ENCODE peak calls at places on chromosomes 12 and 14, in nine cellular contexts. W, H, R, A, O, Y, F, I and P are unnamed samples.

GRCh38 chr14:36505193-36505815 is 14.7 kb downstream of the NKX2-1 start:
- DNase-seq in W (no peak), H (no peak), R (no peak), A (peak; percentile 86), O (no peak), Y (no peak), F (no peak), I (peak; percentile 73), P (no peak)

GRCh38 chr12:78977463-78977862 is 112.9 kb downstream of the SYT1 start:
- DNase-seq in W (no peak), H (no peak), R (no peak), A (no peak), O (no peak), Y (no peak), F (no peak), I (no peak), P (no peak)

GRCh38 chr12:53695148-53696138 is 19.6 kb upstream of the ATP5MC2 start:
- DNase-seq in W (peak; percentile 46), H (no peak), R (peak; percentile 36), A (peak; percentile 69), O (peak; percentile 69), Y (peak; percentile 34), F (peak; percentile 45), I (no peak), P (no peak)

GRCh38 chr14:64363265-64363840 is 24.8 kb upstream of the MTHFD1 start:
- DNase-seq in W (no peak), H (no peak), R (no peak), A (no peak), O (peak; percentile 46), Y (no peak), F (no peak), I (no peak), P (no peak)

GRCh38 chr12:991350-992278 is 591 bp downstream of the ERC1 start:
- DNase-seq in W (no peak), H (no peak), R (no peak), A (no peak), O (peak; percentile 36), Y (no peak), F (no peak), I (no peak), P (no peak)

GRCh38 chr12:131745706-131746105 is 34.8 kb downstream of the SFSWAP start:
- DNase-seq in W (no peak), H (no peak), R (no peak), A (no peak), O (no peak), Y (no peak), F (no peak), I (no peak), P (no peak)

GRCh38 chr14:32593290-32593942 is 264.3 kb downstream of the AKAP6 start:
- DNase-seq in W (no peak), H (peak; percentile 84), R (no peak), A (no peak), O (peak; percentile 56), Y (no peak), F (no peak), I (no peak), P (no peak)

GRCh38 chr12:91574391-91574790 is 391.8 kb upstream of the DCN start:
- DNase-seq in W (no peak), H (no peak), R (no peak), A (no peak), O (peak; percentile 4), Y (no peak), F (no peak), I (no peak), P (no peak)

GRCh38 chr12:3168775-3169221 is 91.6 kb downstream of the TSPAN9 start:
- DNase-seq in W (no peak), H (peak; percentile 71), R (peak; percentile 72), A (no peak), O (peak; percentile 92), Y (no peak), F (no peak), I (no peak), P (no peak)

GRCh38 chr12:75130811-75131210 is 78.8 kb downstream of the KCNC2 start:
- DNase-seq in W (no peak), H (no peak), R (no peak), A (no peak), O (no peak), Y (no peak), F (no peak), I (no peak), P (no peak)

GRCh38 chr12:90791445-90791844 is 163.5 kb downstream of the CCER1 start:
- DNase-seq in W (no peak), H (no peak), R (no peak), A (no peak), O (no peak), Y (no peak), F (no peak), I (no peak), P (no peak)

GRCh38 chr12:7935464-7935772 is 569 bp downstream of the SLC2A3 start:
- DNase-seq in W (no peak), H (no peak), R (no peak), A (no peak), O (peak; percentile 35), Y (no peak), F (no peak), I (no peak), P (no peak)

GRCh38 chr12:42589465-42590323 is at the start of gene PRICKLE1:
- DNase-seq in W (peak; percentile 47), H (no peak), R (no peak), A (peak; percentile 75), O (peak; percentile 58), Y (peak; percentile 67), F (peak; percentile 48), I (peak; percentile 54), P (no peak)

DNA sequence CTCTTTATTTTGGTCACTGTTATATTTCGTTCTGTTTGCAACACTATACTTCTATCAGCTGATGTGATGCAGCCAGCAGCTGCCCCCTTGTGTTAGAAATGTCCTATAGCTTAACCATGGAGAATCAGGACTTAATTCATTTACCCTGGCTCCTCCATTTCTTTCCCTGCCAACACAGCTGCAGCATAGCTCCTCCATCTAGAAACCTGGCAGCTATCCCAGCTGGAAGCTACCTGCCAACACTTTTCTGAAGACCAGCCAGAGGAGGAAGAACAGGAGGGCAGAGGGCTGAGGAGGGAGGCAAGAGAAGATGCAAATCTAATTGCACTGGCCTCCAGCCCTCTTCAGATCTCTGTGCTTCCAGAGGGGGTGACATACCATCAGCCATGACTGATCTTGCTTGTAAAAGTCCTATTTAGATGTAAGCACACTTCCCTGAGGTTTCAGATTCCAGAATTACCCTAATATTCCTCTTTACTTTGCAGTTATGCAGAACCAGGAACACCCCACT is 156.8 kb upstream of the TMEM260 start:
- DNase-seq in W (peak; percentile 88), H (peak; percentile 43), R (peak; percentile 16), A (no peak), O (peak; percentile 93), Y (no peak), F (no peak), I (peak; percentile 49), P (no peak)
- TF ChIP-seq CTCF in W (no peak), H (peak; percentile 81), R (peak; percentile 66), A (peak; percentile 77), O (peak; percentile 89), Y (no peak), F (peak; percentile 83), I (peak; percentile 62), P (peak; percentile 90)

DNA sequence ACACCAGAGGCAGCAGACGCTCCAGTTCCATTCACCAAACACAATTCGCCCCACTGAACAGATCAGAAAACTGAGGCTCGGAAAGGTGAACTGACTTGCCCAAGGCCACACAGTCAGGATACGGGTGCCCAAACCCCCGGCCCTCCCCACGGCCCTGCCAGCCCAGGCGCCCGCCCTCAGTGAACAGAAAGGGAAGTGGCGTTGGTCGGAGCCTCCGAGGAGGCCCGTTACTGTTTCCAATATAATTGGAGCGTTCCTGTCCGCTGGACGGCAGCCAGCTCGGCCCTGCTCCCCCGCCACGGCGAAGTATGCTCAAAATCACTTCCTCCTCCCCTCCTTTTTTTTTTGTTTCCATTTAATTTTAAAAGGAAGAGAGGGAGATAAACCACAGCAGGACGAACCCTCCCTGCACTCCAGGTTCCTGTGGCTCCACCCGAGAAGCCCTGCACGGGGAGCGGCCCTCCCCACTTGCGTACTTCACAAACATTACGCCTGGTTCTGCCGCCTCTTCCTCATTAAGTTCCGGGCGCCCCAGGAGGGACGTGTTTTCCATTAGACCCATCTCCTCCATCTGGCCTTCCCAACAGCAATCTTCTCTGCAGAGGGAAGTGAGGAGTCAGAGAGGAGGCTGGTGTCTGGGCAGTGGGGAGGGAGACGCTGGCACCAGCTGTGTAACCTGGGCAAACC is 61.1 kb downstream of the NCOR2 start:
- DNase-seq in W (peak; percentile 74), H (no peak), R (no peak), A (peak; percentile 87), O (peak; percentile 83), Y (no peak), F (no peak), I (peak; percentile 91), P (no peak)
- TF ChIP-seq CTCF in W (no peak), H (no peak), R (no peak), A (no peak), O (peak; percentile 9), Y (no peak), F (no peak), I (no peak), P (peak; percentile 35)

GRCh38 chr12:98999569-98999968 is 354.5 kb downstream of the APAF1 start:
- DNase-seq in W (no peak), H (no peak), R (no peak), A (no peak), O (no peak), Y (no peak), F (no peak), I (no peak), P (no peak)

GRCh38 chr12:98997899-98998298 is 352.8 kb downstream of the APAF1 start:
- DNase-seq in W (no peak), H (no peak), R (no peak), A (no peak), O (no peak), Y (no peak), F (no peak), I (no peak), P (no peak)

GRCh38 chr12:98998697-98999299 is 353.7 kb downstream of the APAF1 start:
- DNase-seq in W (no peak), H (peak; percentile 28), R (peak; percentile 12), A (no peak), O (peak; percentile 65), Y (no peak), F (no peak), I (no peak), P (no peak)
- TF ChIP-seq CTCF in W (no peak), H (peak; percentile 58), R (peak; percentile 69), A (peak; percentile 59), O (peak; percentile 65), Y (no peak), F (peak; percentile 85), I (peak; percentile 47), P (peak; percentile 89)

GRCh38 chr12:45309826-45310626 is 94.1 kb downstream of the ANO6 start:
- DNase-seq in W (no peak), H (peak; percentile 11), R (no peak), A (no peak), O (peak; percentile 58), Y (no peak), F (no peak), I (no peak), P (no peak)
- TF ChIP-seq CTCF in W (no peak), H (peak; percentile 19), R (no peak), A (no peak), O (no peak), Y (no peak), F (no peak), I (no peak), P (peak; percentile 33)

DNA sequence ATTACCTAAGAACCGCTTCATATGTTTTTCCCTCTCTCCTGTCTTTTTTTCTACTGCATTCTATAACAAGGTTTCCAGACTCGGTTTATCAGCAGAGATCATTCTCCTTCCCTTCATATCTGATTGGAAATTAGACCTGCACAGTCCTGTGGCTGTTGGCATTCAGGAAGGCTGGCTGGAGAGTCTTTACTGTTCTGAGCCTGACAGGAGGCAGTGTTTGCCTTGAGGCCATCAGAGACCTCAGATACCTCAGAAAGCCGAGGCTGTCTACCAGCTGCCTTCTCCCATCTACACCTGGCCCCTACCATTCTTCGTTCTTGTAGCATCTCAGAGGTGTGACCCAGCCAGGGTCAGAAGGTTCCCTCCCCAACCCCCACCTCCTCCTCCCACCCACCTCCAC is 182.0 kb downstream of the CAND1 start:
- DNase-seq in W (no peak), H (no peak), R (no peak), A (no peak), O (no peak), Y (no peak), F (no peak), I (no peak), P (no peak)
- TF ChIP-seq CTCF in W (no peak), H (no peak), R (no peak), A (no peak), O (no peak), Y (no peak), F (no peak), I (no peak), P (no peak)